ENCODE peak calls at places on chromosomes 6 and 20, in ten cellular contexts. K is HuH-7.5; X is C1 segment of cervical spinal cord; J is BJ; V is heart left ventricle; E is foreskin fibroblast; H is activated T-helper 1 cell treated with anti-CD3 and anti-CD28 coated beads, Interleukin-2, amount 50 U/mL, for 16 hours; S is right lobe of liver; T is LoVo; B is transverse colon. G is an unnamed sample.

GRCh38 chr6:132062626-132063025 is 111.5 kb upstream of the CCN2 start:
- DNase-seq in S (no peak), E (no peak), T (no peak), K (no peak), J (no peak), X (no peak), B (no peak), H (no peak), V (no peak), G (no peak)

GRCh38 chr20:52972965-52973819 is 1.0 kb downstream of the TSHZ2 start:
- DNase-seq in H (peak; percentile 17), B (no peak), T (no peak), K (peak; percentile 34), J (no peak), E (no peak), S (peak; percentile 43), X (peak; percentile 8), V (peak; percentile 27), G (no peak)

GRCh38 chr20:59006864-59007757 is at the start of gene CTSZ:
- DNase-seq in E (peak; percentile 78), H (no peak), K (peak; percentile 88), S (peak; percentile 86), J (no peak), X (peak; percentile 53), B (peak; percentile 88), T (peak; percentile 60), V (peak; percentile 79), G (peak; percentile 30)

GRCh38 chr6:15310680-15311079 is 64.8 kb downstream of the JARID2 start:
- DNase-seq in K (no peak), B (no peak), V (no peak), S (no peak), H (no peak), E (no peak), X (no peak), T (no peak), J (no peak), G (no peak)

GRCh38 chr6:97437087-97437486 is 154.1 kb upstream of the MMS22L start:
- DNase-seq in V (no peak), E (peak; percentile 9), X (peak; percentile 14), K (peak; percentile 8), T (peak; percentile 18), B (no peak), H (no peak), J (no peak), S (no peak), G (no peak)

GRCh38 chr20:23700931-23701330 is 12.1 kb upstream of the CST4 start:
- DNase-seq in T (no peak), J (no peak), S (no peak), X (no peak), E (no peak), H (no peak), V (no peak), B (no peak), K (no peak), G (no peak)

GRCh38 chr6:107972413-107973096 is 14.5 kb upstream of the SEC63 start:
- DNase-seq in T (no peak), J (no peak), H (no peak), K (no peak), X (no peak), E (no peak), V (no peak), S (no peak), B (no peak), G (no peak)

GRCh38 chr6:148760568-148761531 is 14.0 kb downstream of the UST start:
- DNase-seq in E (peak; percentile 91), B (peak; percentile 51), J (peak; percentile 59), K (no peak), H (no peak), T (no peak), V (peak; percentile 79), X (peak; percentile 40), S (no peak), G (peak; percentile 77)

GRCh38 chr20:7490288-7490687 is 450.0 kb downstream of the HAO1 start:
- DNase-seq in V (no peak), J (no peak), K (no peak), H (no peak), B (no peak), T (no peak), E (no peak), X (no peak), S (no peak), G (no peak)